ENCODE peak calls at places on chromosomes 6 and 20, in seven cellular contexts. Z, Y, U, G, F, A and I are unnamed samples.

GRCh38 chr6:13916230-13916944 is 8.4 kb upstream of the RNF182 start:
- DNase-seq in Z (peak; percentile 30), Y (no peak), U (no peak), G (peak; percentile 96), F (peak; percentile 41), A (no peak), I (peak; percentile 17)

GRCh38 chr20:41201760-41202159 is 64.4 kb downstream of the PLCG1 start:
- DNase-seq in Z (no peak), Y (no peak), U (no peak), G (no peak), F (no peak), A (no peak), I (no peak)

GRCh38 chr6:169173532-169174268 is 79.9 kb downstream of the THBS2 start:
- DNase-seq in Z (no peak), Y (no peak), U (no peak), G (no peak), F (peak; percentile 49), A (no peak), I (peak; percentile 7)

GRCh38 chr6:85449388-85449817 is 480 bp upstream of the NT5E start:
- DNase-seq in Z (no peak), Y (peak; percentile 57), U (peak; percentile 62), G (no peak), F (peak; percentile 90), A (peak; percentile 76), I (peak; percentile 82)

GRCh38 chr6:166008441-166009369 is 158.9 kb downstream of the TBXT start:
- DNase-seq in Z (peak; percentile 59), Y (peak; percentile 53), U (no peak), G (peak; percentile 7), F (peak; percentile 27), A (peak; percentile 75), I (no peak)

GRCh38 chr6:48151142-48151541 is 40.1 kb upstream of the PTCHD4 start:
- DNase-seq in Z (no peak), Y (no peak), U (no peak), G (no peak), F (peak; percentile 1), A (peak; percentile 44), I (peak; percentile 72)

GRCh38 chr6:15106958-15107643 is 138.8 kb upstream of the JARID2 start:
- DNase-seq in Z (no peak), Y (no peak), U (no peak), G (no peak), F (no peak), A (no peak), I (no peak)

GRCh38 chr20:3797592-3798404 is 1.7 kb downstream of the CDC25B start:
- DNase-seq in Z (no peak), Y (peak; percentile 20), U (no peak), G (peak; percentile 39), F (peak; percentile 69), A (no peak), I (no peak)

GRCh38 chr6:163329991-163330390 is 84.5 kb upstream of the QKI start:
- DNase-seq in Z (no peak), Y (peak; percentile 41), U (no peak), G (no peak), F (no peak), A (no peak), I (no peak)

GRCh38 chr6:161489626-161490306 is 215.9 kb upstream of the AGPAT4 start:
- DNase-seq in Z (no peak), Y (no peak), U (no peak), G (no peak), F (no peak), A (no peak), I (no peak)

GRCh38 chr20:290081-290831 is at the start of gene C20orf96:
- DNase-seq in Z (peak; percentile 95), Y (peak; percentile 98), U (peak; percentile 91), G (peak; percentile 95), F (peak; percentile 93), A (peak; percentile 94), I (peak; percentile 94)